ENCODE peak calls at places on chromosomes 5 and 9, in six cellular contexts. H is A549, P is HepG2, G is GM12878, M is H1, J is K562. U is an unnamed sample.

GRCh38 chr5:80275347-80275746 is 19.5 kb upstream of the SERINC5 start:
- DNase-seq in J (peak), H (no peak), P (peak), M (no peak), G (no peak), U (peak)

GRCh38 chr9:135476981-135477380 is 2.6 kb upstream of the PPP1R26 start:
- DNase-seq in J (no peak), G (no peak), H (no peak), M (no peak), P (peak), U (no peak)

GRCh38 chr9:79061766-79062165 is 510.0 kb upstream of the TLE4 start:
- DNase-seq in G (no peak), M (no peak), J (no peak), H (no peak), P (no peak), U (no peak)

GRCh38 chr9:120574473-120574872 is 5.5 kb downstream of the CDK5RAP2 start:
- DNase-seq in P (peak), H (no peak), M (no peak), G (no peak), J (no peak), U (no peak)

GRCh38 chr5:155147222-155147621 is 133.7 kb downstream of the KIF4B start:
- DNase-seq in G (no peak), J (no peak), P (no peak), M (no peak), H (no peak), U (peak)

GRCh38 chr9:113851860-113852259 is 24.2 kb upstream of the ZNF618 start:
- DNase-seq in H (no peak), P (no peak), G (no peak), M (no peak), J (no peak), U (no peak)

GRCh38 chr9:14147738-14148137 is 166.2 kb downstream of the NFIB start:
- DNase-seq in P (no peak), G (no peak), H (no peak), M (no peak), J (no peak), U (no peak)

GRCh38 chr9:110440161-110440560 is 102.5 kb upstream of the TXNDC8 start:
- DNase-seq in J (no peak), M (no peak), P (no peak), G (no peak), H (no peak), U (no peak)

GRCh38 chr5:154309805-154310204 is 119.3 kb downstream of the GALNT10 start:
- DNase-seq in G (no peak), J (no peak), P (no peak), H (no peak), M (no peak), U (no peak)

GRCh38 chr5:175116466-175117048 is 327.4 kb downstream of the DRD1 start:
- DNase-seq in M (no peak), G (no peak), H (no peak), P (no peak), J (no peak), U (no peak)

GRCh38 chr5:175123542-175123941 is 320.4 kb downstream of the DRD1 start:
- DNase-seq in H (no peak), J (no peak), P (no peak), M (no peak), G (no peak), U (no peak)

GRCh38 chr5:175115831-175116230 is 328.2 kb downstream of the DRD1 start:
- DNase-seq in H (no peak), P (no peak), J (no peak), G (no peak), M (no peak), U (no peak)

GRCh38 chr5:175120412-175120811 is 323.6 kb downstream of the DRD1 start:
- DNase-seq in P (no peak), G (no peak), H (no peak), M (no peak), J (no peak), U (no peak)

GRCh38 chr5:175118700-175119309 is 325.2 kb downstream of the DRD1 start:
- DNase-seq in P (no peak), G (no peak), M (no peak), J (no peak), H (no peak), U (no peak)
- TF ChIP-seq CHD2 in P (no peak), G (no peak), M (no peak), J (no peak), H (no peak), U (no peak)

GRCh38 chr5:66164044-66164790 is 20.1 kb downstream of the SREK1 start:
- DNase-seq in H (no peak), G (no peak), J (no peak), P (no peak), M (no peak), U (no peak)
- TF ChIP-seq CHD2 in H (no peak), G (no peak), J (no peak), P (no peak), M (no peak), U (no peak)

DNA sequence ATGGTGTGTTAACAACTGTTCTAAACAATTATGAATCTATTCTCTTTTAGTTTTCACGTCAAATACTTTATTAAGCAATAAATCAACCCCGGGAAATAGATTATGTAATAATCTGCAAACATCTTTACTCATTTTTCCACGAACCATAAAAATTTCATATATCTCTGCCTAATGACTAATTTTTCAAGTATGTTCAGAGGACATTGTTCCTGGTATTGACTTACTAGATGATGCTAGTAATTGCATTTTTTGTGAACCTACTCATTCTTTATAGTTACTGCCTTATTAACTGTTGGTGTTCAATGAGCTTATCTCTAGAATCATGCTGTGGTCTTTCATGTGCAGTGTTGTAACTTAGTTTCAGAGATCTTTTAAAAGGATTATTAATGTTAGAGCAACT is 41.1 kb upstream of the FBN2 start:
- DNase-seq in H (peak), J (no peak), G (no peak), M (no peak), P (no peak), U (no peak)
- TF ChIP-seq CHD2 in H (no peak), J (no peak), G (no peak), M (no peak), P (no peak), U (no peak)

GRCh38 chr9:38227061-38227540 is 158.1 kb upstream of the SHB start:
- DNase-seq in H (peak), M (peak), G (peak), J (peak), P (peak), U (peak)
- TF ChIP-seq CHD2 in H (peak), M (no peak), G (peak), J (no peak), P (no peak), U (peak)

GRCh38 chr5:150848271-150848670 is 1.9 kb downstream of the IRGM start:
- DNase-seq in H (no peak), M (no peak), J (no peak), P (no peak), G (no peak), U (no peak)
- TF ChIP-seq CHD2 in H (no peak), M (no peak), J (no peak), P (no peak), G (no peak), U (no peak)